ENCODE peak calls at places on chromosomes 1 and 21, in nine cellular contexts. U is stomach; F is mammary epithelial cell; M is cardiac muscle cell; V is pancreas; X is endodermal cell; Y is endothelial cell of umbilical vein; R is CD8-positive, alpha-beta T cell; H is right lobe of liver. O is an unnamed sample. For H3K27me3, the result is how much of the 10 kb centered on the place peaks cover.

GRCh38 chr1:150376110-150376509 is 12.2 kb downstream of the RPRD2 start:
- DNase-seq in Y (no peak), X (no peak), U (no peak), H (no peak), V (no peak), F (no peak), R (no peak), M (no peak), O (no peak)

GRCh38 chr21:38086580-38086979 is 170.2 kb upstream of the KCNJ15 start:
- DNase-seq in X (no peak), R (no peak), H (no peak), U (no peak), F (no peak), M (no peak), V (no peak), Y (no peak), O (no peak)

GRCh38 chr1:44819594-44820327 is 11.4 kb downstream of the BTBD19 start:
- DNase-seq in M (peak), Y (peak), F (peak), U (peak), X (peak), H (peak), V (peak), R (peak), O (peak)

GRCh38 chr1:167135281-167135840 is 41.5 kb downstream of the STYXL2 start:
- DNase-seq in H (no peak), X (no peak), R (no peak), M (no peak), F (no peak), Y (no peak), U (no peak), V (no peak), O (no peak)

GRCh38 chr1:205241366-205242030 is 13.8 kb downstream of the TMCC2 start:
- DNase-seq in U (no peak), M (no peak), R (no peak), V (no peak), H (no peak), Y (no peak), F (no peak), X (peak), O (no peak)

GRCh38 chr1:208047975-208048374 is 137.1 kb upstream of the CD34 start:
- DNase-seq in F (no peak), M (peak), U (no peak), X (peak), V (no peak), R (no peak), Y (no peak), H (no peak), O (no peak)

GRCh38 chr1:12047120-12047876 is 15.8 kb upstream of the TNFRSF8 start:
- DNase-seq in R (no peak), U (no peak), X (no peak), Y (no peak), M (peak), H (no peak), F (no peak), V (no peak), O (peak)

GRCh38 chr1:108057536-108057935 is 92.6 kb upstream of the VAV3 start:
- DNase-seq in V (no peak), H (peak), U (no peak), Y (peak), X (peak), M (peak), F (peak), R (no peak), O (peak)

GRCh38 chr1:230279583-230279945 is 146.6 kb downstream of the PGBD5 start:
- DNase-seq in Y (no peak), V (no peak), X (no peak), R (no peak), U (no peak), M (no peak), H (no peak), F (no peak), O (no peak)

GRCh38 chr1:171250263-171250662 is 2.0 kb downstream of the FMO1 start:
- DNase-seq in M (no peak), H (no peak), F (no peak), U (no peak), Y (no peak), R (no peak), X (no peak), V (no peak), O (no peak)

GRCh38 chr1:10779201-10779600 is 17.2 kb downstream of the CASZ1 start:
- DNase-seq in F (peak), Y (no peak), X (no peak), H (peak), V (peak), M (no peak), U (peak), R (no peak), O (no peak)

GRCh38 chr1:167056529-167057296 is 33.5 kb downstream of the GPA33 start:
- DNase-seq in F (no peak), X (no peak), U (no peak), V (no peak), R (no peak), Y (no peak), H (no peak), M (no peak), O (no peak)

GRCh38 chr1:113452921-113453770 is 62.8 kb downstream of the MAGI3 start:
- DNase-seq in F (peak), X (no peak), H (no peak), Y (peak), M (peak), V (no peak), U (peak), R (no peak), O (peak)

GRCh38 chr1:86872086-86872485 is 41.8 kb downstream of the SELENOF start:
- DNase-seq in F (no peak), Y (no peak), R (no peak), M (peak), V (no peak), U (no peak), H (no peak), X (no peak), O (peak)

GRCh38 chr1:23021834-23022233 is 2.6 kb downstream of the KDM1A start:
- DNase-seq in V (no peak), M (no peak), Y (no peak), U (no peak), X (no peak), R (no peak), F (no peak), H (no peak), O (no peak)

GRCh38 chr21:46128106-46128982 is 27.0 kb downstream of the FTCD start:
- DNase-seq in F (no peak), Y (no peak), M (no peak), H (peak), X (no peak), U (no peak), R (no peak), V (no peak), O (no peak)

GRCh38 chr1:107993920-107994319 is 28.9 kb upstream of the VAV3 start:
- DNase-seq in X (no peak), Y (no peak), U (no peak), V (no peak), H (no peak), R (no peak), F (peak), M (peak), O (no peak)

DNA sequence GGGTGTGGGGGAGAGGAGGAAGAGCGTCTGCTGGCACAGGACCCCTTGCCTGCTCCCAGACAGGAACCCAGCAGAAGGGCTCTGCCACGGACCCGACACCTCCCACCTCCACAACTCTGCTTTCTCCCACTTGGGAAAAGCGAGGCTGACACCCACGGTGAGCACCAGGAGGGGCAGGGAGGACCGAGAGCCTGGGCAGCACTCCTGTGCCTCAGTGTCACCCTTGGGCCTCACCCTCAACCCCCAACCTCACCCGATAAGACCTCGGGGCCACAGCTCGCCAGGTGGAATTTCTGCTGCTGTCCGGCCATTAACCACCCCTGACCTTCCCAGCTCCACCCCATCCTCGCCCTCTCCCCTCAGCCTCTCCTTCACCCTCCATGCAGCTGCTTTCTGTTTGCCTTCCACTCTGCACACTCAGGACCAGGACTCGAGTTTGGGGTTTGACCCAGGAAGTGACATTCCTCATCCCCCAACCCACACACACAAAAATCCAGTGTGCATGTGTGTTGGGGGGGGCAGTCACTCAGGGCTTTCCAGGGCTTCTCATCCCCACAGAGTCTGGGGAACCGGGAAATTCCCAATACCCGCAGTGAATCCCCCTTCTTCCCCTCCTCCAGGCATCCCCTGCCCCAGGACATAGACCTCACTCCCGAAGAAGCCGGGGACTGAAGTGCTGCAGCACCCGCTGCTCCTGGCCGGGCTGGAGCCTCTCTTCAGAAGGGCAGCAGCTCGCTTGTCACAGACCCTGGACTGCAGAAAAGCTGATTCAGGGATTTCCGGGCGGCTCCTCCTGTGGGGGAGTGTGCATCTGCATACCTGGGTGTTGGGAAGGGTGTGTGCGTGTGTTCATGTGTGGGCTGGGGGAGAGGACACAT is 65.8 kb downstream of the SYT2 start:
- DNase-seq in V (no peak), H (no peak), X (peak), M (no peak), U (no peak), F (no peak), Y (no peak), R (no peak), O (no peak)
- H3K27me3 ChIP-seq in V (under half), H (under half), X (under half), M (half or more), U (under half), F (under half), Y (half or more), R (under half), O (half or more)

GRCh38 chr1:95259245-95259644 is 25.2 kb downstream of the RWDD3 start:
- DNase-seq in X (no peak), V (no peak), R (no peak), M (no peak), F (no peak), Y (no peak), U (no peak), H (no peak), O (no peak)

GRCh38 chr1:95257758-95258157 is 23.7 kb downstream of the RWDD3 start:
- DNase-seq in M (peak), V (no peak), X (no peak), U (no peak), R (no peak), H (no peak), F (peak), Y (no peak), O (peak)

GRCh38 chr1:95252422-95252821 is 18.4 kb downstream of the RWDD3 start:
- DNase-seq in Y (no peak), V (no peak), X (no peak), U (no peak), R (no peak), H (no peak), M (no peak), F (no peak), O (no peak)

GRCh38 chr1:95254959-95255358 is 20.9 kb downstream of the RWDD3 start:
- DNase-seq in R (no peak), V (no peak), F (no peak), X (no peak), Y (no peak), U (no peak), H (no peak), M (no peak), O (no peak)

GRCh38 chr1:95255826-95256225 is 21.8 kb downstream of the RWDD3 start:
- DNase-seq in V (no peak), M (no peak), Y (no peak), U (no peak), X (no peak), F (no peak), R (no peak), H (no peak), O (no peak)
- H3K4me3 ChIP-seq in V (no peak), M (no peak), Y (no peak), U (no peak), X (no peak), F (no peak), R (no peak), H (no peak), O (no peak)

DNA sequence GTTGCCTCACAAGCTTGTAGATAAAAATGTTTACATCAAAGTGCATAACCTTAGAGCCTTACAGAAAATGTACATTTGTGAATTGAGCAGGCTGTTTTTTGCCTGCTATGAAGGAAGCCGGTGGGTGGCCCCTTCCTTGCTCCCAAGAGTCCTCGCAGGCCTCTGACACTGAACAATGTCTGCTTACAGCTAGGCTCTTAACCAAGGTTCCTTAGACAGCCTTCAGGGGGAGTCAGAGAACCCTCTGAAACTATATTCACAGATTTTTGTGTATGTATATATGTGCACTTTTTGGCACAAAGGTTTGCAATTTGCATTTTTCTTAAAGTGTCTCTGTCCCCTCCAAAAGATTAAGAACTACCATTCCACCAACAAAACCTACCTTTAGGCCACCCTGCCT is 282.6 kb downstream of the BARHL2 start:
- DNase-seq in X (peak), Y (peak), F (no peak), U (no peak), R (no peak), M (peak), V (no peak), H (no peak), O (no peak)
- TF ChIP-seq CTCF in X (peak), Y (peak), F (peak), U (no peak), R (no peak), M (peak), V (no peak), H (no peak), O (peak)

GRCh38 chr1:110067429-110067956 is 3.0 kb downstream of the ALX3 start:
- DNase-seq in Y (no peak), U (no peak), M (no peak), V (no peak), H (no peak), X (peak), R (no peak), F (no peak), O (no peak)
- H3K27me3 ChIP-seq in Y (half or more), U (half or more), M (half or more), V (under half), H (under half), X (half or more), R (under half), F (under half), O (half or more)

DNA sequence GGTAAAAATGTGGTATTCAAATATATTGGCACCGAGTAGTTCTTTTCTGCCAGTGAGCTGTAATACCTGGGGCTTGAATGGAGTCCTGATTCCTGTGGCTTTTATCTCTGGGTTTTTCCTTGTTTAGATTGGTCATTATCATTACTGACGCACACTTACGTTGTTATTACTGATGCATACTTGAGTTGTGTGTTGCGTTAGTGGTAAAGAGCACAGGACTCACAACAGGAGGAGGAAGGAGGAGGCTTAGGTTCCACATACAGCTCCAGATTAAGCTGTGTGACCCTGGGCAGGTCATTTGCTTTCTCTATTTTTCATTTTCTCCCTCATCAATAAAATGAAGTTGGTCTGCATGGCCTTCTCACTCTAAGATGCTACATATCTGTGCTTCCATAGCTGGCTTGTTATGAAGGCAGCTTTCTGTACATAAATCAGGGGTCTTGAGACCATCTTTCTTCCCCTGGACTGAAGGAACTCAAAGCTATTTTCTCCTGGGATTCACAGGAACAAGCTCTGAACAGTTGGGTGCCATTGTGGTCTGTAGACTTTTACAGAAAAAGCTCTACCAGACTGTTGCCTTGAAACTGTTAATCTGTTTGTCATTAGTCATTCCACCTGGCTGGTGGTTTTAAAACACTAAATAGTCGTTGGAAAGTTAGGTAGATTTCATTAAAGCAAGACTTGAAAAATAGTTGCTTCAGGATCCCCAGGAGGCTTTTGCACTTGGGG is 5.6 kb downstream of the ARID1A start:
- DNase-seq in X (no peak), H (no peak), R (no peak), U (no peak), V (no peak), F (no peak), M (peak), Y (no peak), O (peak)
- H3K4me3 ChIP-seq in X (peak), H (no peak), R (peak), U (no peak), V (no peak), F (peak), M (no peak), Y (no peak), O (no peak)

DNA sequence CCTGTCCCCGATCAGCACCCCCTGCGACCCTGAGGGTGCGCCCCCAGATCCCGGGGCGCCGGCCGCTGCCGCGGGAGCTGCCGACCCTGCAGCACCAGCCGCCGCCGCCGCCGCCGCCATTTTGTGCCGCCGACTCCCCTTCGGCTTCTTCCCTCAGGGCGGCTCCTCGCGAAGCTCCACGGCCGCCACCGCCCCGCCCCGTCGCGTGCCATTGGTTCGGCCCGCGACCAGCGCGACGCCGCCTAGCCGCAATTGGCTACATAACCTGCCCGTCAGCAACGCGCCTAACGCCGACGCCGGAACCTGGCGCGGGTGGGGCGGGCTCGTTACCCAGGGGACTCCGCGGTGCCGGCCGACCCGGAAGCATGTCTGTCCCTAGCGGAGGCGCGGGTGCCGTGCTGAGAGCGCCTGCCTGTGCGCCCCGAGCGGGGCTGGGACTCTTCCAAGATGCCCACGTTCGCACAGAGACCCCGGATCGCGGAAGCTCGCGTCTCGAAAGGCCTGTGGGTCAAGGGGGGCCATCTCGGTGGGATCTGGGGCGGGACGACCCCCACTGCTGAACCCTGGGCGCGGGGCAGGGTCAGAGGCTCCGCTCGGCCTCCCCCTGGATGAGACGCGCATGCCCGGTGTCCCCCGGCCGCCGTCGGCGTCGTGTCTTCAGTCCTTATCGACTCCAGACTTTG is at the start of gene CCNL2:
- DNase-seq in M (peak), V (peak), Y (peak), X (peak), U (peak), R (peak), H (peak), F (peak), O (peak)
- TF ChIP-seq CTCF in M (peak), V (peak), Y (peak), X (peak), U (no peak), R (peak), H (peak), F (peak), O (peak)

GRCh38 chr1:50976890-50977574 is 7.0 kb downstream of the CDKN2C start:
- DNase-seq in X (peak), V (no peak), U (no peak), R (no peak), H (no peak), M (peak), Y (peak), F (peak), O (no peak)

GRCh38 chr1:50979964-50980363 is 9.9 kb downstream of the CDKN2C start:
- DNase-seq in X (no peak), M (no peak), Y (no peak), R (no peak), U (no peak), H (no peak), V (no peak), F (no peak), O (no peak)

GRCh38 chr1:50978852-50979781 is 9.1 kb downstream of the CDKN2C start:
- DNase-seq in U (no peak), M (no peak), X (peak), V (peak), Y (no peak), F (no peak), R (no peak), H (peak), O (no peak)

GRCh38 chr1:50977575-50978143 is 7.6 kb downstream of the CDKN2C start:
- DNase-seq in H (peak), Y (peak), V (peak), U (peak), M (peak), R (no peak), F (peak), X (no peak), O (no peak)

GRCh38 chr1:50978144-50978851 is 8.3 kb downstream of the CDKN2C start:
- DNase-seq in Y (peak), V (peak), R (no peak), U (peak), X (peak), M (peak), H (peak), F (peak), O (no peak)
- H3K27me3 ChIP-seq in Y (under half), V (under half), R (under half), U (under half), X (half or more), M (half or more), H (under half), F (under half), O (under half)